ENCODE peak calls at places on chromosomes 11 and 22, in ten cellular contexts. R, F, Z, Q, D, V, U, Y, N and C are unnamed samples.

GRCh38 chr22:20440637-20441591 is 3.3 kb upstream of the SCARF2 start:
- DNase-seq in R (no peak), F (no peak), Z (no peak), Q (no peak), D (no peak), V (no peak), U (peak; percentile 73), Y (no peak), N (no peak), C (no peak)

GRCh38 chr11:70887428-70887827 is 364.9 kb downstream of the SHANK2 start:
- DNase-seq in R (no peak), F (no peak), Z (no peak), Q (no peak), D (no peak), V (no peak), U (no peak), Y (no peak), N (no peak), C (no peak)

GRCh38 chr22:37630839-37631435 is 8.5 kb upstream of the SH3BP1 start:
- DNase-seq in R (no peak), F (no peak), Z (no peak), Q (no peak), D (no peak), V (no peak), U (no peak), Y (no peak), N (no peak), C (no peak)

GRCh38 chr11:12693485-12694181 is 19.4 kb downstream of the TEAD1 start:
- DNase-seq in R (no peak), F (peak; percentile 99), Z (peak; percentile 94), Q (no peak), D (no peak), V (peak; percentile 71), U (peak; percentile 50), Y (peak; percentile 75), N (no peak), C (no peak)

GRCh38 chr11:81237139-81237538 is 1496.5 kb downstream of the FAM181B start:
- DNase-seq in R (no peak), F (peak; percentile 59), Z (no peak), Q (peak; percentile 31), D (no peak), V (peak; percentile 49), U (peak; percentile 80), Y (peak; percentile 80), N (no peak), C (no peak)

GRCh38 chr11:11743216-11743615 is 98.6 kb upstream of the USP47 start:
- DNase-seq in R (no peak), F (no peak), Z (no peak), Q (no peak), D (no peak), V (no peak), U (no peak), Y (no peak), N (no peak), C (no peak)

GRCh38 chr11:61037694-61038093 is 64.6 kb upstream of the CD5 start:
- DNase-seq in R (no peak), F (no peak), Z (no peak), Q (no peak), D (no peak), V (no peak), U (no peak), Y (no peak), N (no peak), C (no peak)

GRCh38 chr22:22060200-22061084 is 77.9 kb upstream of the TOP3B start:
- DNase-seq in R (peak; percentile 24), F (peak; percentile 9), Z (no peak), Q (peak; percentile 22), D (peak; percentile 46), V (peak; percentile 19), U (peak; percentile 61), Y (peak; percentile 35), N (peak; percentile 46), C (peak; percentile 62)

GRCh38 chr11:9688716-9689511 is 25.0 kb downstream of the SWAP70 start:
- DNase-seq in R (no peak), F (peak; percentile 83), Z (peak; percentile 39), Q (peak; percentile 71), D (no peak), V (peak; percentile 79), U (no peak), Y (peak; percentile 88), N (no peak), C (no peak)

GRCh38 chr22:30424471-30425326 is 869 bp upstream of the MTFP1 start:
- DNase-seq in R (no peak), F (no peak), Z (no peak), Q (no peak), D (no peak), V (no peak), U (peak; percentile 66), Y (no peak), N (no peak), C (no peak)

GRCh38 chr11:88344869-88345268 is 7.3 kb upstream of the CTSC start:
- DNase-seq in R (no peak), F (no peak), Z (no peak), Q (peak; percentile 41), D (no peak), V (no peak), U (no peak), Y (no peak), N (no peak), C (no peak)

GRCh38 chr22:38467438-38467903 is 425 bp upstream of the KDELR3 start:
- DNase-seq in R (no peak), F (no peak), Z (no peak), Q (no peak), D (peak; percentile 66), V (no peak), U (no peak), Y (no peak), N (no peak), C (no peak)

GRCh38 chr11:2536440-2536989 is 91.7 kb downstream of the KCNQ1 start:
- DNase-seq in R (no peak), F (no peak), Z (no peak), Q (no peak), D (no peak), V (no peak), U (no peak), Y (no peak), N (no peak), C (no peak)

GRCh38 chr11:113256431-113257227 is 57.8 kb upstream of the TTC12 start:
- DNase-seq in R (no peak), F (no peak), Z (no peak), Q (no peak), D (no peak), V (no peak), U (no peak), Y (no peak), N (no peak), C (no peak)

GRCh38 chr11:94762208-94762607 is 5.9 kb upstream of the AMOTL1 start:
- DNase-seq in R (no peak), F (no peak), Z (no peak), Q (peak; percentile 17), D (no peak), V (peak; percentile 51), U (peak; percentile 53), Y (no peak), N (no peak), C (no peak)

GRCh38 chr11:103924166-103925013 is 112.0 kb upstream of the DDI1 start:
- DNase-seq in R (no peak), F (no peak), Z (no peak), Q (no peak), D (no peak), V (no peak), U (no peak), Y (no peak), N (no peak), C (no peak)

GRCh38 chr11:8354622-8355417 is 91.1 kb upstream of the LMO1 start:
- DNase-seq in R (no peak), F (no peak), Z (no peak), Q (peak; percentile 2), D (no peak), V (no peak), U (peak; percentile 90), Y (peak; percentile 51), N (no peak), C (no peak)

GRCh38 chr11:62132188-62132587 is 8.4 kb downstream of the INCENP start:
- DNase-seq in R (no peak), F (no peak), Z (no peak), Q (no peak), D (no peak), V (no peak), U (no peak), Y (no peak), N (no peak), C (no peak)

GRCh38 chr22:47059701-47060161 is 297.3 kb downstream of the TBC1D22A start:
- DNase-seq in R (no peak), F (no peak), Z (no peak), Q (no peak), D (no peak), V (no peak), U (peak; percentile 88), Y (peak; percentile 50), N (no peak), C (peak; percentile 73)